ENCODE peak calls at places on chromosome X, in ten cellular contexts. H, C, T, M, G, F, Z, O, A and I are unnamed samples.

GRCh38 chrX:44975666-44976263 is 102.8 kb downstream of the KDM6A start:
- DNase-seq in C (peak; percentile 1), M (no peak), Z (no peak), A (no peak), H (no peak), O (no peak), G (no peak), F (no peak), T (no peak), I (no peak)

GRCh38 chrX:45001038-45001437 is 128.1 kb downstream of the KDM6A start:
- DNase-seq in G (no peak), Z (no peak), F (no peak), T (no peak), C (no peak), O (no peak), A (no peak), M (no peak), H (no peak), I (no peak)

GRCh38 chrX:129983575-129984131 is 1.2 kb downstream of the BCORL1 start:
- DNase-seq in O (no peak), F (no peak), C (no peak), A (no peak), G (no peak), Z (peak; percentile 24), M (no peak), H (peak; percentile 4), T (peak; percentile 11), I (peak; percentile 28)

GRCh38 chrX:107728342-107729099 is 47.1 kb downstream of the TSC22D3 start:
- DNase-seq in A (no peak), Z (peak; percentile 54), H (no peak), F (no peak), M (peak; percentile 23), O (no peak), G (no peak), C (no peak), T (no peak), I (no peak)

GRCh38 chrX:44915361-44915868 is 42.4 kb downstream of the KDM6A start:
- DNase-seq in G (peak; percentile 41), F (no peak), A (no peak), H (no peak), M (no peak), Z (no peak), T (no peak), O (no peak), C (no peak), I (no peak)

GRCh38 chrX:130144509-130144908 is 21.1 kb downstream of the AIFM1 start:
- DNase-seq in C (no peak), H (no peak), O (no peak), F (no peak), M (no peak), Z (no peak), A (no peak), T (no peak), G (no peak), I (no peak)

GRCh38 chrX:138191998-138192397 is 519.5 kb downstream of the FGF13 start:
- DNase-seq in F (no peak), T (no peak), A (peak; percentile 5), C (no peak), O (no peak), M (no peak), H (peak; percentile 2), G (no peak), Z (peak; percentile 5), I (peak; percentile 20)

GRCh38 chrX:51568586-51568985 is 50.1 kb downstream of the CENPVL3 start:
- DNase-seq in M (no peak), T (no peak), H (no peak), Z (no peak), A (peak; percentile 11), O (no peak), C (peak; percentile 72), G (peak; percentile 37), F (no peak), I (no peak)

GRCh38 chrX:136259543-136259942 is 8.3 kb upstream of the MAP7D3 start:
- DNase-seq in O (no peak), A (peak; percentile 10), H (peak; percentile 7), G (peak; percentile 29), Z (no peak), F (no peak), M (no peak), C (peak; percentile 90), T (peak; percentile 1), I (no peak)

GRCh38 chrX:100649550-100650356 is 5.8 kb downstream of the SRPX2 start:
- DNase-seq in Z (no peak), M (no peak), O (no peak), H (no peak), T (no peak), A (peak; percentile 80), F (no peak), G (peak; percentile 65), C (peak; percentile 50), I (no peak)

GRCh38 chrX:367866-368265 is 18.8 kb downstream of the PPP2R3B start:
- DNase-seq in O (no peak), F (no peak), T (no peak), G (no peak), Z (no peak), H (no peak), M (no peak), A (no peak), C (no peak), I (no peak)

GRCh38 chrX:46626566-46626965 is 53.0 kb downstream of the CHST7 start:
- DNase-seq in C (no peak), H (peak; percentile 30), O (no peak), F (no peak), G (no peak), A (no peak), M (no peak), Z (no peak), T (no peak), I (no peak)

GRCh38 chrX:82230013-82230412 is 1028.1 kb downstream of the SH3BGRL start:
- DNase-seq in G (no peak), O (no peak), A (no peak), H (no peak), T (no peak), M (no peak), F (no peak), C (no peak), Z (no peak), I (no peak)

GRCh38 chrX:10926906-10927305 is 184.2 kb upstream of the HCCS start:
- DNase-seq in G (no peak), O (no peak), A (no peak), F (no peak), H (no peak), C (no peak), M (no peak), T (no peak), Z (no peak), I (no peak)

GRCh38 chrX:140467211-140467610 is 37.7 kb downstream of the SOX3 start:
- DNase-seq in M (no peak), F (no peak), A (no peak), Z (no peak), H (no peak), T (peak; percentile 18), G (peak; percentile 9), C (peak; percentile 81), O (no peak), I (no peak)

GRCh38 chrX:136047969-136048368 is 62.7 kb downstream of the SLC9A6 start:
- DNase-seq in A (peak; percentile 59), T (peak; percentile 16), O (no peak), M (no peak), H (no peak), C (no peak), F (no peak), Z (no peak), G (peak; percentile 18), I (no peak)

GRCh38 chrX:49844622-49845021 is 15.5 kb downstream of the PAGE4 start:
- DNase-seq in O (peak; percentile 85), T (no peak), Z (peak; percentile 98), F (no peak), M (peak; percentile 15), G (no peak), H (no peak), C (no peak), A (no peak), I (no peak)